ENCODE peak calls at places on chromosomes 7 and 10, in four cellular contexts. M, H, S and I are unnamed samples.
A peak's percentile ranks its signal among the peaks of the same experiment; 100 is the strongest.

GRCh38 chr10:9608592-9608991 is 1409.1 kb upstream of the CELF2 start:
- DNase-seq in M (no peak), H (no peak), S (no peak), I (no peak)

GRCh38 chr7:26034386-26034785 is 117.6 kb upstream of the NFE2L3 start:
- DNase-seq in M (no peak), H (no peak), S (no peak), I (no peak)

GRCh38 chr7:30353932-30354607 is 69.7 kb downstream of the ZNRF2 start:
- DNase-seq in M (no peak), H (no peak), S (no peak), I (no peak)

GRCh38 chr7:91264924-91265681 is 870 bp downstream of the FZD1 start:
- DNase-seq in M (peak; percentile 62), H (peak; percentile 19), S (peak; percentile 67), I (no peak)

GRCh38 chr10:75712241-75712880 is 280.9 kb downstream of the LRMDA start:
- DNase-seq in M (peak; percentile 15), H (peak; percentile 11), S (no peak), I (no peak)

GRCh38 chr10:22389856-22390589 is 44.7 kb downstream of the SPAG6 start:
- DNase-seq in M (no peak), H (no peak), S (no peak), I (no peak)

GRCh38 chr10:93566435-93567276 is at the start of gene FFAR4:
- DNase-seq in M (peak; percentile 69), H (peak; percentile 14), S (no peak), I (no peak)

GRCh38 chr7:156845379-156846101 is 47.4 kb downstream of the LMBR1 start:
- DNase-seq in M (no peak), H (no peak), S (no peak), I (no peak)

GRCh38 chr7:74569501-74570075 is 87.9 kb upstream of the GTF2I start:
- DNase-seq in M (no peak), H (no peak), S (no peak), I (no peak)

GRCh38 chr7:92615861-92616260 is 25.7 kb upstream of the FAM133B start:
- DNase-seq in M (no peak), H (no peak), S (no peak), I (no peak)

GRCh38 chr10:10363217-10363616 is 654.5 kb upstream of the CELF2 start:
- DNase-seq in M (no peak), H (no peak), S (no peak), I (no peak)

GRCh38 chr7:76231583-76231982 is 29.9 kb downstream of the SRRM3 start:
- DNase-seq in M (no peak), H (no peak), S (no peak), I (no peak)

GRCh38 chr10:45675388-45675787 is 2.8 kb upstream of the ZFAND4 start:
- DNase-seq in M (no peak), H (no peak), S (no peak), I (no peak)

GRCh38 chr10:45673074-45673628 is 579 bp upstream of the ZFAND4 start:
- DNase-seq in M (no peak), H (peak; percentile 23), S (no peak), I (no peak)

DNA sequence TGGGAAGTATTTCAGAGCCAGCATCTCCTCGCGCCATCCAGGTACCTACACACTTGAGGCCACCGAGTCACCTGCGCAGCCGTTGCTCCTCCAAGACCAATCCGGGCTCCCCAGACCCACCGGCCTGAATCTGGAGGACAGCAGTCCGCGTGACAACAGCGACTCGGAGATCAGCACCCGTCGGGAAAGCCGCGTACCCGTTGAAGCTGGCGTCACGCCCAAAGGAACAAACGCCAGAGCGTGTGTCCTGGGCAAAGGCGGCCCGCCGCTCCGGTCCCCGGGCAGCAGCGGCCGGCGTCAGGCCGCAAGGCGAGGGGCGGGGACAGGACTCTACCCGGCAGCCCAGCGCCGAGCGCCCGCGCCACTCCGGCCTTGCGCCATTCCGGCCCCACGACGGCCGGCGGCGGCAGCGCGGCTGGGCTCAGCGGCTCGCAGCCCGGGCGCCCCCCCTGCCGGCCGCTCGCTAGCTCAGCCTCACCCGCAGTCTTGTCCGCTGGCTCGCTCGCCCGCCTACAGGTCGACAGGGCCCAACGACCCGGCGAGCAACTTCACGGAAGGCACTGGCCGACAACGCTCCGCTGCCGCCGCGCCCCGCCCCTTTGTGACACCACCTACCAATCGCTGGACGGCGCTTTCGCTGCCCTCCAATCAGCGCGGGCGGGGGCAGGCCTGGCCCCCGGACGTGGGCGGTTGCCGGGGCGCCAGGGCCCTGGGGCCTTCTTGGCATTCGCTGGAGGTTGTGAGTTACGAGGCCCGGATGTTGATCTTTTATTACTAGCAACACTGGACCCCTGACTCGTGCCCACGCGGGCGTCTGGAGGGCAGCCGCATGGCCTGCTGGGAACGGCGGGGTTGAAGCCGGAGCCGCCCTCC is at the start of gene ZFAND4:
- DNase-seq in M (peak; percentile 99), H (peak; percentile 98), S (peak; percentile 95), I (peak; percentile 61)
- TF ChIP-seq CTCF in M (peak; percentile 63), H (peak; percentile 69), S (peak; percentile 81), I (peak; percentile 33)

DNA sequence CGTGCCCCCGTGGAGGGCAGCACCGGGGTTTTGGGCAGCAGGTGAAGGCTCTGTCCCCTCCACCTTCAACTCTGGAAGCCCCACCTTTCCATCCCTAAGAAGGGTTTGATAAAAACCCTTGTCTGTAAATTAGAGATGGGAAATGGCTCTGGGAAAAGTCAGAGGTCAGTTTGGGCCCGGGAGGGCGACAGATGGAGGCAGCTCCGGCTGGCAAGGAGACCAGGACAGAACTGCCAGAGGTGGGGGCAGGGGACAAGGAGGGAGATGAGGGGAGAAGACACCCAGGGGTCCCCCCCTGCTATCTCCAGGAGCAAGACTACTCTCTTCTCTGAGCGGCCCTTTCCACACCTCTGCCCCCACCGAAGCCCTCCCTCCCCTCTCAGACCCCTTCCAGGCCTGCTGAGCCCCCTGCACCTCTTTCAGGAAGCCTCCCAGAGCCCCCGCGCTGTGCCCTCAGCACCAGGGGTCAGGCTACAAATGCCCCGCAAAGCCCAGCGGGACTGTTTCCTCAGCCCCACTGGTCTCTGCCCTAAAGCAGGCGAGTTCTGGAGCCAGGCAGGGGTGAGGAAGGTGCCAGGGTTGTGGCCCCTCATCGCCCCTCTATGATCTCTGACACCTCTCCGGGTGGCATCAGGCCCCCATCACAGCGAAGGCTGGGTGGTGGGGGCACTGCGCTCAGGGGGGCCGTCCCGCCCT is 979 bp upstream of the SH2B2 start:
- DNase-seq in M (peak; percentile 22), H (no peak), S (no peak), I (no peak)
- H3K4me3 ChIP-seq in M (peak overlapping the region; percentile 95), H (peak overlapping the region; percentile 97), S (peak overlapping the region; percentile 92), I (peak overlapping the region; percentile 99)

GRCh38 chr10:103111031-103111917 is 81.8 kb downstream of the NT5C2 start:
- DNase-seq in M (peak; percentile 20), H (no peak), S (no peak), I (no peak)
- TF ChIP-seq CTCF in M (no peak), H (no peak), S (no peak), I (no peak)

GRCh38 chr10:44298713-44299112 is 86.2 kb downstream of the CXCL12 start:
- DNase-seq in M (peak; percentile 12), H (no peak), S (no peak), I (no peak)
- H3K4me3 ChIP-seq in M (no peak overlapping the region), H (no peak overlapping the region), S (no peak overlapping the region), I (no peak overlapping the region)

GRCh38 chr10:6665847-6666246 is 85.8 kb upstream of the PRKCQ start:
- DNase-seq in M (no peak), H (no peak), S (no peak), I (no peak)

GRCh38 chr10:6667150-6667549 is 87.1 kb upstream of the PRKCQ start:
- DNase-seq in M (no peak), H (no peak), S (no peak), I (no peak)

GRCh38 chr10:6667679-6668270 is 87.7 kb upstream of the PRKCQ start:
- DNase-seq in M (peak; percentile 59), H (peak; percentile 13), S (no peak), I (peak; percentile 4)

GRCh38 chr10:6671976-6672375 is 91.9 kb upstream of the PRKCQ start:
- DNase-seq in M (no peak), H (peak; percentile 23), S (no peak), I (no peak)

GRCh38 chr10:6669269-6669859 is 89.3 kb upstream of the PRKCQ start:
- DNase-seq in M (peak; percentile 41), H (no peak), S (no peak), I (peak; percentile 20)
- TF ChIP-seq CTCF in M (peak; percentile 69), H (peak; percentile 77), S (peak; percentile 91), I (peak; percentile 75)

DNA sequence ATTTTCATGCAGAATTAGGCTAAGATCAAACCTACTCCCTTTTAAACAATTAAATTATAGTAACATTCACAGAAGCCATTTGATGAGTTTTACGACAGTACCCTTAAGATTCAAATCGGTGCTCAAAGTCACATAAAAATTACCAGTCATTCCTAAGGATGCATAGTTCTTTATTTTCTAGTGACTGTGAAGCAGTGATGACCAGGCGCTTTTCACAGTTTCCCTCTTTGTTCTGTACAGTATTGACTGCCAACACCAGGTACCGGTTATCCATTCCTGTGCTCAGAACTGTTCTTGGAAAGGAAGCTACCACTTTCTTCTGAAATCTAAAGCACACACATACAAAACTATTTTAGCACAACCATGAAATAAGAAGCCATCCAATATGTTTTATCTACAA is 1.9 kb downstream of the DNA2 start:
- DNase-seq in M (no peak), H (no peak), S (no peak), I (no peak)
- H3K4me3 ChIP-seq in M (peak overlapping the region; percentile 89), H (no peak overlapping the region), S (peak overlapping the region; percentile 45), I (no peak overlapping the region)

GRCh38 chr10:28681928-28682750 is 4.8 kb downstream of the BAMBI start:
- DNase-seq in M (no peak), H (no peak), S (no peak), I (no peak)

GRCh38 chr10:28681345-28681763 is 4.0 kb downstream of the BAMBI start:
- DNase-seq in M (no peak), H (no peak), S (no peak), I (no peak)

GRCh38 chr10:28677889-28678686 is 767 bp downstream of the BAMBI start:
- DNase-seq in M (peak; percentile 70), H (no peak), S (no peak), I (no peak)

GRCh38 chr10:28678687-28679457 is 1.6 kb downstream of the BAMBI start:
- DNase-seq in M (peak; percentile 47), H (no peak), S (no peak), I (no peak)

GRCh38 chr10:28679941-28680752 is 2.8 kb downstream of the BAMBI start:
- DNase-seq in M (peak; percentile 41), H (no peak), S (no peak), I (no peak)
- TF ChIP-seq CTCF in M (peak; percentile 50), H (peak; percentile 26), S (no peak), I (peak; percentile 53)

GRCh38 chr10:104327745-104328635 is 10.3 kb downstream of the ITPRIP start:
- DNase-seq in M (peak; percentile 91), H (peak; percentile 54), S (no peak), I (no peak)

GRCh38 chr10:104328916-104329710 is 9.2 kb downstream of the ITPRIP start:
- DNase-seq in M (peak; percentile 92), H (peak; percentile 77), S (peak; percentile 91), I (peak; percentile 54)

GRCh38 chr10:104328636-104328915 is 9.7 kb downstream of the ITPRIP start:
- DNase-seq in M (no peak), H (no peak), S (no peak), I (no peak)

GRCh38 chr10:104325436-104326430 is 12.5 kb downstream of the ITPRIP start:
- DNase-seq in M (no peak), H (no peak), S (no peak), I (no peak)

GRCh38 chr10:104326991-104327610 is 11.2 kb downstream of the ITPRIP start:
- DNase-seq in M (no peak), H (no peak), S (no peak), I (no peak)
- H3K4me3 ChIP-seq in M (no peak overlapping the region), H (peak overlapping the region; percentile 12), S (no peak overlapping the region), I (no peak overlapping the region)